ENCODE peak calls at places on chromosome 6, in four cellular contexts. Q, H, G and A are unnamed samples.

GRCh38 chr6:37698264-37699137 is 818 bp upstream of the MDGA1 start:
- DNase-seq in H (peak; percentile 52), G (peak; percentile 76), Q (no peak), A (peak; percentile 80)

GRCh38 chr6:167825059-167825758 is 1.5 kb upstream of the AFDN start:
- DNase-seq in Q (no peak), H (no peak), G (no peak), A (no peak)

GRCh38 chr6:53361549-53362031 is 12.8 kb upstream of the ELOVL5 start:
- DNase-seq in H (peak; percentile 28), G (no peak), Q (no peak), A (peak; percentile 99)

GRCh38 chr6:85468326-85468725 is 18.4 kb downstream of the NT5E start:
- DNase-seq in H (no peak), Q (no peak), G (no peak), A (no peak)

GRCh38 chr6:29552512-29553051 is 7.0 kb downstream of the UBD start:
- DNase-seq in H (no peak), G (no peak), Q (no peak), A (peak; percentile 11)

GRCh38 chr6:170374571-170375444 is 68.2 kb downstream of the FAM120B start:
- DNase-seq in Q (no peak), G (no peak), H (no peak), A (no peak)

GRCh38 chr6:162960674-162961457 is 233.1 kb downstream of the PACRG start:
- DNase-seq in G (no peak), Q (no peak), H (no peak), A (no peak)

GRCh38 chr6:148987982-148988381 is 241.2 kb downstream of the UST start:
- DNase-seq in Q (no peak), H (no peak), G (no peak), A (no peak)

GRCh38 chr6:65998544-65998943 is 291.5 kb upstream of the EYS start:
- DNase-seq in G (no peak), Q (no peak), H (no peak), A (no peak)

GRCh38 chr6:137690029-137690428 is 177.0 kb upstream of the TNFAIP3 start:
- DNase-seq in Q (no peak), H (no peak), G (no peak), A (no peak)

GRCh38 chr6:11232968-11233626 is 629 bp upstream of the NEDD9 start:
- DNase-seq in H (no peak), Q (no peak), G (peak; percentile 19), A (no peak)

GRCh38 chr6:123323419-123324329 is 313.1 kb downstream of the TRDN start:
- DNase-seq in G (no peak), H (no peak), Q (no peak), A (no peak)

GRCh38 chr6:137717074-137718073 is 149.7 kb upstream of the TNFAIP3 start:
- DNase-seq in H (no peak), G (no peak), Q (peak; percentile 38), A (no peak)

GRCh38 chr6:15897063-15897934 is 231.6 kb upstream of the MYLIP start:
- DNase-seq in Q (no peak), G (no peak), H (peak; percentile 33), A (peak; percentile 3)

GRCh38 chr6:157764346-157765068 is 58.5 kb upstream of the SNX9 start:
- DNase-seq in Q (peak; percentile 57), G (peak; percentile 16), H (peak; percentile 80), A (peak; percentile 44)

GRCh38 chr6:163943647-163944395 is 529.3 kb downstream of the QKI start:
- DNase-seq in H (no peak), G (peak; percentile 48), Q (no peak), A (peak; percentile 22)

GRCh38 chr6:30483677-30484279 is 5.5 kb upstream of the HLA-E start:
- DNase-seq in G (peak; percentile 36), Q (no peak), H (no peak), A (peak; percentile 20)

GRCh38 chr6:111565316-111566221 is 40.1 kb downstream of the TRAF3IP2 start:
- DNase-seq in H (no peak), G (no peak), Q (no peak), A (peak; percentile 65)

GRCh38 chr6:135402311-135402710 is 95.2 kb downstream of the AHI1 start:
- DNase-seq in H (no peak), G (no peak), Q (no peak), A (no peak)

GRCh38 chr6:26250806-26251075 is 114.3 kb upstream of the BTN3A2 start:
- DNase-seq in Q (no peak), H (no peak), G (peak; percentile 32), A (no peak)